ENCODE peak calls at places on chromosomes 6 and 20, in six cellular contexts. K is HepG2, Z is SK-N-SH, A is GM12878, N is H1, B is K562. D is an unnamed sample.

GRCh38 chr20:13819885-13820645 is 35.2 kb downstream of the NDUFAF5 start:
- DNase-seq in K (peak; percentile 70), Z (peak; percentile 44), A (no peak), N (no peak), B (peak; percentile 38), D (peak; percentile 35)

GRCh38 chr20:37345339-37346231 is at the start of gene SRC:
- DNase-seq in K (peak; percentile 74), Z (peak; percentile 90), A (no peak), N (peak; percentile 82), B (peak; percentile 82), D (no peak)

GRCh38 chr6:87756858-87757257 is 54.8 kb upstream of the AKIRIN2 start:
- DNase-seq in K (no peak), Z (no peak), A (peak; percentile 97), N (no peak), B (peak; percentile 65), D (peak; percentile 99)

GRCh38 chr20:38888059-38888831 is 38.0 kb upstream of the FAM83D start:
- DNase-seq in K (peak; percentile 28), Z (no peak), A (no peak), N (no peak), B (no peak), D (no peak)

GRCh38 chr6:80547827-80548226 is 441.4 kb downstream of the BCKDHB start:
- DNase-seq in K (no peak), Z (no peak), A (no peak), N (no peak), B (no peak), D (no peak)

GRCh38 chr6:63391203-63391970 is 71.6 kb upstream of the LGSN start:
- DNase-seq in K (peak; percentile 99), Z (no peak), A (no peak), N (no peak), B (no peak), D (no peak)

GRCh38 chr6:113970808-113971676 is at the start of gene HDAC2:
- DNase-seq in K (peak; percentile 67), Z (peak; percentile 97), A (peak; percentile 71), N (peak; percentile 92), B (peak; percentile 91), D (peak; percentile 97)

GRCh38 chr6:112939543-112939942 is 592.4 kb downstream of the RFPL4B start:
- DNase-seq in K (no peak), Z (peak; percentile 17), A (no peak), N (no peak), B (no peak), D (no peak)

GRCh38 chr6:156651438-156651837 is 125.7 kb upstream of the ARID1B start:
- DNase-seq in K (no peak), Z (no peak), A (no peak), N (no peak), B (no peak), D (no peak)

GRCh38 chr6:109580519-109580918 is 97.5 kb upstream of the ZBTB24 start:
- DNase-seq in K (no peak), Z (no peak), A (no peak), N (no peak), B (no peak), D (no peak)

DNA sequence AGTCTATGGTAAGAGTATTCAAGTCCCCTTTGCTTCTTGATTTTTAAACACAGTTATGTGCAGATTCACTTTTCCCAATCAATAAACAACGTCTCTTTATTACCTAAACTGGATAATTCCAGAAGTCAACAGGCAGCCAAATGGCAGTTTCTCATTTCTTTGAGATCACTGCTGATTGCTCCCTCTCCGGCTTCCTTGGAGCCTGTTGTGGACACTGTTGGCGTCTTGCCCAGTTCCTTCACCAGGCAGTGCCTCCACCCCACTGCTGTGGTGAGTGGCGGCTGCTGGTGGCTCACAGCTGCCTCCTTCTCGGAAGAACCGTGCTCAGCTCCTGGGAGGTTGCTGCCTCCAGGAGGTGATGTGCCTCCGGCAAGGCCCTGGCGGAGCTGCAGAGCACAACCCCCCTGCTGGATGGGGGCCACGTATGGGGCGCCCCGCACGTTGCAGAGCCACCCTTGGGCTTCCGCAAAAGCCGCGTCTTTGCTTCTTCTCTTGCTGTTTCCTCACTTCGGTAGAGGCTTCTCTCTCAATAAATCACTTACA is 105.1 kb upstream of the CNKSR3 start:
- DNase-seq in K (peak; percentile 35), Z (peak; percentile 66), A (no peak), N (no peak), B (peak; percentile 88), D (no peak)
- TF ChIP-seq POLR2AphosphoS5 in K (no peak), Z (no peak), A (no peak), N (no peak), B (peak; percentile 54), D (no peak)

GRCh38 chr6:43676962-43677606 is 10.5 kb downstream of the MRPS18A start:
- DNase-seq in K (no peak), Z (no peak), A (no peak), N (no peak), B (no peak), D (no peak)
- TF ChIP-seq GABPA in K (no peak), Z (no peak), A (no peak), N (no peak), B (no peak), D (no peak)

GRCh38 chr20:17871861-17872260 is 96.7 kb downstream of the SNX5 start:
- DNase-seq in K (no peak), Z (no peak), A (no peak), N (no peak), B (no peak), D (no peak)
- TF ChIP-seq POLR2AphosphoS5 in K (no peak), Z (no peak), A (no peak), N (no peak), B (no peak), D (no peak)

GRCh38 chr20:19918965-19919329 is 98.2 kb upstream of the NAA20 start:
- DNase-seq in K (peak; percentile 76), Z (no peak), A (no peak), N (no peak), B (no peak), D (no peak)
- TF ChIP-seq GABPA in K (no peak), Z (no peak), A (no peak), N (no peak), B (no peak), D (no peak)

GRCh38 chr20:62428008-62428384 is 657 bp upstream of the RBBP8NL start:
- DNase-seq in K (no peak), Z (no peak), A (no peak), N (no peak), B (no peak), D (no peak)
- TF ChIP-seq POLR2AphosphoS5 in K (no peak), Z (no peak), A (no peak), N (no peak), B (no peak), D (no peak)

GRCh38 chr6:139546117-139546495 is 171.7 kb upstream of the CITED2 start:
- DNase-seq in K (no peak), Z (no peak), A (no peak), N (no peak), B (no peak), D (no peak)

GRCh38 chr6:139550361-139550760 is 175.9 kb upstream of the CITED2 start:
- DNase-seq in K (no peak), Z (no peak), A (no peak), N (no peak), B (no peak), D (no peak)

GRCh38 chr6:139547082-139547776 is 172.8 kb upstream of the CITED2 start:
- DNase-seq in K (no peak), Z (no peak), A (no peak), N (no peak), B (no peak), D (no peak)

GRCh38 chr6:139545474-139546116 is 171.1 kb upstream of the CITED2 start:
- DNase-seq in K (no peak), Z (no peak), A (no peak), N (no peak), B (no peak), D (no peak)

GRCh38 chr6:139549561-139550070 is 175.2 kb upstream of the CITED2 start:
- DNase-seq in K (no peak), Z (no peak), A (no peak), N (no peak), B (no peak), D (no peak)
- TF ChIP-seq GABPA in K (no peak), Z (no peak), A (no peak), N (no peak), B (no peak), D (no peak)